ENCODE peak calls at places on chromosomes 7 and 10, in five cellular contexts. I, U, R, Y and E are unnamed samples.

GRCh38 chr7:50667789-50668226 is 102.6 kb upstream of the DDC start:
- DNase-seq in I (no peak), U (no peak), R (no peak), Y (no peak), E (no peak)

GRCh38 chr7:128425851-128426250 is 16.1 kb upstream of the IMPDH1 start:
- DNase-seq in I (peak; percentile 47), U (peak; percentile 93), R (peak; percentile 68), Y (no peak), E (peak; percentile 75)

GRCh38 chr7:101549734-101550133 is 79.4 kb downstream of the MYL10 start:
- DNase-seq in I (no peak), U (peak; percentile 22), R (no peak), Y (no peak), E (no peak)

GRCh38 chr7:9407816-9408215 is 974.4 kb downstream of the NXPH1 start:
- DNase-seq in I (peak; percentile 79), U (no peak), R (no peak), Y (no peak), E (no peak)

GRCh38 chr10:6920072-6921019 is 340.3 kb upstream of the PRKCQ start:
- DNase-seq in I (peak; percentile 22), U (peak; percentile 91), R (peak; percentile 71), Y (peak; percentile 81), E (peak; percentile 24)

GRCh38 chr7:138105216-138105615 is 29.0 kb downstream of the AKR1D1 start:
- DNase-seq in I (no peak), U (peak; percentile 51), R (no peak), Y (no peak), E (no peak)

GRCh38 chr10:88095291-88095721 is 231.9 kb downstream of the PTEN start:
- DNase-seq in I (no peak), U (no peak), R (no peak), Y (no peak), E (no peak)

GRCh38 chr10:21314906-21315305 is 210.6 kb downstream of the SKIDA1 start:
- DNase-seq in I (no peak), U (no peak), R (no peak), Y (no peak), E (no peak)

GRCh38 chr7:124432009-124432578 is 333.5 kb downstream of the GPR37 start:
- DNase-seq in I (no peak), U (no peak), R (no peak), Y (no peak), E (no peak)

GRCh38 chr7:155011081-155011480 is 8.2 kb upstream of the PAXIP1 start:
- DNase-seq in I (no peak), U (no peak), R (no peak), Y (no peak), E (peak; percentile 34)

GRCh38 chr10:26739087-26739631 is 41.7 kb downstream of the PDSS1 start:
- DNase-seq in I (no peak), U (no peak), R (no peak), Y (no peak), E (no peak)

GRCh38 chr10:459743-460142 is 229.7 kb downstream of the DIP2C start:
- DNase-seq in I (no peak), U (no peak), R (no peak), Y (no peak), E (no peak)

GRCh38 chr10:1461016-1461415 is 276.3 kb downstream of the ADARB2 start:
- DNase-seq in I (no peak), U (no peak), R (no peak), Y (no peak), E (no peak)

GRCh38 chr7:141915565-141915964 is 634 bp upstream of the OR9A4 start:
- DNase-seq in I (peak; percentile 2), U (peak; percentile 53), R (no peak), Y (no peak), E (no peak)

GRCh38 chr10:1134156-1134555 is 78.0 kb downstream of the WDR37 start:
- DNase-seq in I (no peak), U (no peak), R (no peak), Y (no peak), E (no peak)

GRCh38 chr10:91590904-91591791 is 41.7 kb downstream of the PPP1R3C start:
- DNase-seq in I (peak; percentile 77), U (no peak), R (no peak), Y (no peak), E (no peak)

GRCh38 chr10:118374404-118374803 is 32.3 kb upstream of the FAM204A start:
- DNase-seq in I (peak; percentile 42), U (no peak), R (no peak), Y (no peak), E (peak; percentile 40)

GRCh38 chr7:92848441-92848840 is 12.1 kb upstream of the CDK6 start:
- DNase-seq in I (no peak), U (no peak), R (no peak), Y (no peak), E (no peak)

GRCh38 chr10:5570979-5571810 is 46.4 kb downstream of the CALML3 start:
- DNase-seq in I (no peak), U (no peak), R (no peak), Y (no peak), E (no peak)

GRCh38 chr10:122494833-122495232 is 33.5 kb downstream of the HTRA1 start:
- DNase-seq in I (peak; percentile 69), U (no peak), R (no peak), Y (peak; percentile 77), E (peak; percentile 89)

GRCh38 chr10:112801748-112802147 is 148.3 kb upstream of the TCF7L2 start:
- DNase-seq in I (no peak), U (no peak), R (no peak), Y (no peak), E (no peak)

GRCh38 chr10:8054243-8054497 is 318 bp upstream of the GATA3 start:
- DNase-seq in I (peak; percentile 13), U (no peak), R (no peak), Y (no peak), E (no peak)

GRCh38 chr7:22733761-22734160 is 6.8 kb downstream of the IL6 start:
- DNase-seq in I (no peak), U (no peak), R (no peak), Y (no peak), E (no peak)

GRCh38 chr10:100570518-100570865 is 34.7 kb downstream of the HIF1AN start:
- DNase-seq in I (no peak), U (no peak), R (no peak), Y (no peak), E (no peak)

GRCh38 chr10:680146-680545 is 9.3 kb downstream of the DIP2C start:
- DNase-seq in I (no peak), U (no peak), R (no peak), Y (no peak), E (no peak)

GRCh38 chr10:61608255-61609040 is 54.3 kb upstream of the CABCOCO1 start:
- DNase-seq in I (no peak), U (no peak), R (no peak), Y (no peak), E (no peak)

GRCh38 chr10:124512600-124512999 is 51.0 kb downstream of the LHPP start:
- DNase-seq in I (no peak), U (no peak), R (no peak), Y (no peak), E (no peak)

GRCh38 chr10:3774814-3775670 is 10.0 kb downstream of the KLF6 start:
- DNase-seq in I (peak; percentile 92), U (peak; percentile 55), R (no peak), Y (no peak), E (peak; percentile 74)

GRCh38 chr10:62456611-62457101 is 82.5 kb downstream of the ZNF365 start:
- DNase-seq in I (no peak), U (no peak), R (no peak), Y (no peak), E (no peak)

GRCh38 chr10:132637477-132638129 is 100.0 kb downstream of the INPP5A start:
- DNase-seq in I (peak; percentile 31), U (peak; percentile 80), R (no peak), Y (peak; percentile 27), E (peak; percentile 60)

GRCh38 chr10:30637881-30638467 is 8.4 kb upstream of the LYZL2 start:
- DNase-seq in I (peak; percentile 87), U (peak; percentile 64), R (no peak), Y (no peak), E (peak; percentile 75)

GRCh38 chr7:98394377-98394836 is 6.5 kb downstream of the BAIAP2L1 start:
- DNase-seq in I (peak; percentile 93), U (no peak), R (no peak), Y (no peak), E (no peak)

GRCh38 chr7:36127075-36127740 is 25.8 kb upstream of the EEPD1 start:
- DNase-seq in I (peak; percentile 25), U (no peak), R (no peak), Y (no peak), E (no peak)

GRCh38 chr10:22344204-22344603 is 1.1 kb upstream of the SPAG6 start:
- DNase-seq in I (no peak), U (no peak), R (no peak), Y (no peak), E (no peak)